ENCODE peak calls at places on chromosomes 16 and 17, in six cellular contexts. P is islet precursor cell; E is NCI-H774; S is effector memory CD4-positive, alpha-beta T cell; K is heart left ventricle; W is GM20000. F is an unnamed sample.

GRCh38 chr17:3788200-3788599 is 12.8 kb downstream of the ITGAE start:
- DNase-seq in P (no peak), E (no peak), S (no peak), K (no peak), W (no peak), F (no peak)

GRCh38 chr16:82169861-82170845 is at the start of gene MPHOSPH6:
- DNase-seq in P (peak), E (peak), S (peak), K (peak), W (peak), F (peak)

GRCh38 chr17:21466550-21466949 is 90.4 kb downstream of the KCNJ12 start:
- DNase-seq in P (no peak), E (no peak), S (no peak), K (no peak), W (no peak), F (no peak)

GRCh38 chr16:81204794-81205680 is 33.5 kb upstream of the BCO1 start:
- DNase-seq in P (peak), E (no peak), S (no peak), K (no peak), W (peak), F (peak)

GRCh38 chr17:41440531-41441033 is at the start of gene KRT38:
- DNase-seq in P (no peak), E (no peak), S (no peak), K (no peak), W (no peak), F (no peak)

GRCh38 chr17:34351041-34351575 is 5.2 kb upstream of the CCL13 start:
- DNase-seq in P (no peak), E (no peak), S (no peak), K (no peak), W (no peak), F (no peak)

GRCh38 chr17:64028874-64029464 is 8.5 kb upstream of the ICAM2 start:
- DNase-seq in P (no peak), E (peak), S (peak), K (no peak), W (peak), F (peak)

GRCh38 chr16:28051486-28051885 is 12.0 kb downstream of the GSG1L start:
- DNase-seq in P (no peak), E (no peak), S (no peak), K (no peak), W (no peak), F (no peak)

GRCh38 chr17:59275618-59276017 is 55.3 kb downstream of the GDPD1 start:
- DNase-seq in P (no peak), E (no peak), S (no peak), K (no peak), W (no peak), F (no peak)

GRCh38 chr16:86798247-86799041 is 220.1 kb downstream of the FOXL1 start:
- DNase-seq in P (peak), E (no peak), S (no peak), K (no peak), W (no peak), F (no peak)

GRCh38 chr17:80116923-80117380 is 15.6 kb downstream of the GAA start:
- DNase-seq in P (no peak), E (no peak), S (no peak), K (no peak), W (no peak), F (no peak)

GRCh38 chr16:87086575-87086974 is 230.6 kb downstream of the C16orf95 start:
- DNase-seq in P (no peak), E (no peak), S (no peak), K (no peak), W (no peak), F (no peak)

GRCh38 chr16:53839150-53839549 is 135.2 kb downstream of the FTO start:
- DNase-seq in P (no peak), E (no peak), S (no peak), K (no peak), W (no peak), F (no peak)

GRCh38 chr16:11156401-11156800 is 99.6 kb downstream of the SOCS1 start:
- DNase-seq in P (no peak), E (no peak), S (no peak), K (no peak), W (no peak), F (no peak)

GRCh38 chr17:1227917-1228751 is 42.1 kb upstream of the BHLHA9 start:
- DNase-seq in P (no peak), E (no peak), S (peak), K (peak), W (peak), F (peak)

GRCh38 chr17:71339219-71339618 is 781.6 kb upstream of the SOX9 start:
- DNase-seq in P (no peak), E (no peak), S (no peak), K (no peak), W (no peak), F (no peak)

GRCh38 chr16:58225965-58226602 is 28.2 kb upstream of the CSNK2A2 start:
- DNase-seq in P (no peak), E (no peak), S (no peak), K (no peak), W (no peak), F (no peak)

GRCh38 chr17:72182256-72182890 is 61.6 kb downstream of the SOX9 start:
- DNase-seq in P (no peak), E (peak), S (no peak), K (no peak), W (no peak), F (no peak)

GRCh38 chr16:53817117-53817516 is 113.2 kb downstream of the FTO start:
- DNase-seq in P (peak), E (no peak), S (no peak), K (no peak), W (no peak), F (no peak)

GRCh38 chr17:7380855-7381683 is at the start of gene TNK1:
- DNase-seq in P (peak), E (no peak), S (no peak), K (peak), W (no peak), F (no peak)